ENCODE peak calls at places on chromosomes 1 and 21, in four cellular contexts. B is left cardiac atrium, Y is aorta, V is T follicular helper cell. X is an unnamed sample.

GRCh38 chr1:234089396-234089795 is 184.9 kb downstream of the SLC35F3 start:
- DNase-seq in B (no peak), Y (no peak), V (no peak), X (no peak)

GRCh38 chr1:223819730-223820514 is 25.8 kb downstream of the TP53BP2 start:
- DNase-seq in B (no peak), Y (no peak), V (no peak), X (no peak)

GRCh38 chr1:55378582-55378981 is 163.4 kb upstream of the USP24 start:
- DNase-seq in B (no peak), Y (peak), V (no peak), X (no peak)

GRCh38 chr21:38476385-38476784 is 21.9 kb downstream of the ERG start:
- DNase-seq in B (peak), Y (no peak), V (no peak), X (no peak)

GRCh38 chr1:90687747-90688146 is 29.4 kb downstream of the BARHL2 start:
- DNase-seq in B (no peak), Y (no peak), V (no peak), X (no peak)

GRCh38 chr1:236575523-236575922 is 28.8 kb downstream of the HEATR1 start:
- DNase-seq in B (no peak), Y (no peak), V (no peak), X (no peak)

GRCh38 chr1:7526196-7526866 is 244.8 kb upstream of the VAMP3 start:
- DNase-seq in B (no peak), Y (no peak), V (no peak), X (peak)

GRCh38 chr1:186887198-186887597 is 58.4 kb downstream of the PLA2G4A start:
- DNase-seq in B (no peak), Y (no peak), V (no peak), X (no peak)

GRCh38 chr1:203663820-203664219 is 37.2 kb downstream of the ATP2B4 start:
- DNase-seq in B (no peak), Y (no peak), V (no peak), X (no peak)

GRCh38 chr1:198713081-198713480 is 74.2 kb downstream of the PTPRC start:
- DNase-seq in B (no peak), Y (no peak), V (no peak), X (no peak)

GRCh38 chr1:58829861-58830260 is 46.0 kb upstream of the JUN start:
- DNase-seq in B (no peak), Y (no peak), V (no peak), X (no peak)

GRCh38 chr1:114353233-114353632 is 157.8 kb downstream of the TRIM33 start:
- DNase-seq in B (peak), Y (peak), V (no peak), X (peak)

X was measured in kidney.